ENCODE peak calls at places on chromosomes 13 and 19, in eight cellular contexts. W is iris pigment epithelial cell, R is T-helper 1 cell, B is HT1080, A is activated T-helper 1 cell treated with Interleukin-2 at 50 U/mL for 16 hours, M is H7, C is posterior vena cava, T is activated T-cell treated with anti-CD3 and anti-CD28 coated beads for 48 hours. L is an unnamed sample.

GRCh38 chr13:50529154-50529882 is 314.2 kb downstream of the DLEU7 start:
- DNase-seq in W (peak), R (no peak), B (peak), A (no peak), M (no peak), C (peak), T (no peak), L (no peak)

GRCh38 chr19:53463263-53463662 is 4.3 kb upstream of the ZNF813 start:
- DNase-seq in W (peak), R (no peak), B (no peak), A (no peak), M (peak), C (peak), T (no peak), L (peak)

GRCh38 chr19:41774515-41774980 is 19.2 kb downstream of the CEACAM6 start:
- DNase-seq in W (no peak), R (peak), B (no peak), A (peak), M (no peak), C (no peak), T (peak), L (no peak)

GRCh38 chr13:27043013-27043412 is 128.6 kb downstream of the USP12 start:
- DNase-seq in W (peak), R (no peak), B (peak), A (no peak), M (peak), C (no peak), T (no peak), L (no peak)

GRCh38 chr13:76812971-76813691 is 73.1 kb downstream of the KCTD12 start:
- DNase-seq in W (no peak), R (no peak), B (no peak), A (no peak), M (no peak), C (peak), T (no peak), L (no peak)

GRCh38 chr19:4633140-4633967 is 6.0 kb upstream of the TNFAIP8L1 start:
- DNase-seq in W (peak), R (peak), B (peak), A (no peak), M (peak), C (no peak), T (peak), L (peak)

GRCh38 chr19:45121827-45122345 is 28.9 kb downstream of the PPP1R37 start:
- DNase-seq in W (no peak), R (no peak), B (no peak), A (no peak), M (no peak), C (no peak), T (no peak), L (no peak)

GRCh38 chr19:48813123-48813911 is 2.5 kb upstream of the BCAT2 start:
- DNase-seq in W (no peak), R (no peak), B (no peak), A (no peak), M (peak), C (no peak), T (no peak), L (no peak)

GRCh38 chr13:51233117-51233826 is 11.1 kb downstream of the FAM124A start:
- DNase-seq in W (no peak), R (no peak), B (no peak), A (no peak), M (no peak), C (no peak), T (no peak), L (no peak)

GRCh38 chr13:38348890-38349289 is 761 bp upstream of the UFM1 start:
- DNase-seq in W (peak), R (no peak), B (peak), A (no peak), M (peak), C (peak), T (peak), L (no peak)

GRCh38 chr19:19591133-19591825 is 27.2 kb downstream of the PBX4 start:
- DNase-seq in W (peak), R (peak), B (peak), A (peak), M (peak), C (no peak), T (peak), L (no peak)

GRCh38 chr19:55473613-55474012 is 2.8 kb upstream of the ZNF628 start:
- DNase-seq in W (no peak), R (no peak), B (no peak), A (no peak), M (peak), C (no peak), T (no peak), L (no peak)